ENCODE peak calls at places on chromosomes 5 and 9, in eight cellular contexts. O, G, M, X, H, E, N and J are unnamed samples.

GRCh38 chr5:150517272-150518152 is 9.6 kb downstream of the NDST1 start:
- DNase-seq in N (no peak), M (peak), X (no peak), E (peak), H (no peak), O (peak), G (no peak), J (no peak)

GRCh38 chr5:124677376-124677998 is 69.0 kb downstream of the ZNF608 start:
- DNase-seq in M (no peak), H (no peak), N (no peak), O (no peak), G (peak), X (peak), E (peak), J (no peak)

GRCh38 chr5:169288066-169288753 is 12.7 kb downstream of the SLIT3 start:
- DNase-seq in G (no peak), O (no peak), H (no peak), N (no peak), X (no peak), E (no peak), M (no peak), J (no peak)

GRCh38 chr5:12679731-12680130 is 775.5 kb upstream of the CTNND2 start:
- DNase-seq in H (no peak), M (no peak), O (no peak), G (no peak), N (no peak), X (no peak), E (no peak), J (no peak)

GRCh38 chr9:107172979-107173347 is 110.1 kb upstream of the RAD23B start:
- DNase-seq in N (no peak), G (no peak), H (no peak), X (no peak), M (no peak), O (no peak), E (no peak), J (no peak)

GRCh38 chr5:43037929-43038510 is 2.1 kb downstream of the ANXA2R start:
- DNase-seq in N (peak), E (peak), G (no peak), X (no peak), O (no peak), H (no peak), M (no peak), J (peak)

GRCh38 chr5:179235416-179236400 is 109.6 kb downstream of the ADAMTS2 start:
- DNase-seq in E (no peak), N (no peak), G (no peak), O (no peak), H (no peak), X (no peak), M (no peak), J (no peak)

GRCh38 chr9:113798062-113799030 is 77.8 kb upstream of the ZNF618 start:
- DNase-seq in H (no peak), E (peak), M (no peak), N (no peak), O (no peak), G (no peak), X (no peak), J (no peak)

GRCh38 chr5:174384509-174384947 is 339.0 kb downstream of the NSG2 start:
- DNase-seq in H (no peak), N (no peak), M (no peak), O (no peak), X (no peak), G (no peak), E (peak), J (no peak)

GRCh38 chr5:72790188-72790587 is 26.3 kb upstream of the TNPO1 start:
- DNase-seq in E (peak), M (no peak), G (no peak), H (no peak), O (no peak), N (no peak), X (no peak), J (no peak)

GRCh38 chr9:119044801-119045200 is 324.4 kb downstream of the BRINP1 start:
- DNase-seq in E (no peak), G (no peak), H (no peak), N (no peak), X (no peak), M (no peak), O (no peak), J (no peak)

GRCh38 chr5:57202811-57203210 is 29.0 kb downstream of the GPBP1 start:
- DNase-seq in G (no peak), O (no peak), E (peak), N (no peak), M (no peak), X (no peak), H (no peak), J (no peak)

GRCh38 chr5:77945874-77946273 is 169.7 kb upstream of the TBCA start:
- DNase-seq in N (no peak), E (no peak), X (no peak), H (no peak), M (no peak), G (peak), O (no peak), J (no peak)

GRCh38 chr9:121395558-121395957 is 25.5 kb upstream of the STOM start:
- DNase-seq in E (no peak), M (no peak), H (no peak), X (no peak), G (no peak), N (no peak), O (no peak), J (no peak)

GRCh38 chr5:59559323-59559722 is 334.2 kb downstream of the PDE4D start:
- DNase-seq in N (no peak), E (no peak), G (no peak), H (no peak), X (no peak), O (no peak), M (no peak), J (no peak)

GRCh38 chr5:117657591-117657990 is 1083.0 kb upstream of the SEMA6A start:
- DNase-seq in H (no peak), O (peak), N (no peak), G (no peak), X (no peak), M (no peak), E (no peak), J (no peak)

GRCh38 chr9:130183133-130183762 is 11.0 kb downstream of the NCS1 start:
- DNase-seq in O (no peak), X (peak), M (peak), E (peak), G (no peak), H (no peak), N (no peak), J (no peak)

GRCh38 chr5:150138551-150139265 is 16.9 kb downstream of the PDGFRB start:
- DNase-seq in G (peak), E (peak), X (peak), M (peak), H (no peak), N (no peak), O (no peak), J (no peak)

GRCh38 chr9:8346291-8346690 is 546.7 kb upstream of the DMAC1 start:
- DNase-seq in H (no peak), X (no peak), G (no peak), E (peak), M (no peak), O (no peak), N (no peak), J (no peak)

GRCh38 chr9:116112236-116112635 is 41.4 kb upstream of the PAPPA start:
- DNase-seq in X (no peak), M (no peak), E (peak), H (no peak), G (no peak), N (no peak), O (no peak), J (no peak)

GRCh38 chr9:114330636-114331035 is 967 bp downstream of the ORM2 start:
- DNase-seq in N (no peak), O (no peak), H (no peak), G (no peak), E (no peak), M (no peak), X (no peak), J (no peak)

GRCh38 chr9:99056876-99057664 is 47.8 kb upstream of the TGFBR1 start:
- DNase-seq in E (peak), O (no peak), M (no peak), N (peak), H (no peak), X (no peak), G (peak), J (peak)

GRCh38 chr9:136154943-136155342 is 36.3 kb upstream of the TMEM250 start:
- DNase-seq in O (no peak), G (no peak), E (no peak), X (no peak), H (no peak), M (no peak), N (no peak), J (no peak)

GRCh38 chr9:86336058-86336457 is 18.2 kb downstream of the TUT7 start:
- DNase-seq in G (no peak), N (no peak), M (no peak), E (no peak), X (no peak), O (no peak), H (no peak), J (no peak)

GRCh38 chr9:21616082-21616778 is 134.1 kb upstream of the IFNE start:
- DNase-seq in H (no peak), M (no peak), G (no peak), O (no peak), E (peak), X (no peak), N (no peak), J (no peak)

GRCh38 chr5:61159841-61160240 is 2.4 kb downstream of the SMIM15 start:
- DNase-seq in M (no peak), G (no peak), E (no peak), O (no peak), N (no peak), H (no peak), X (no peak), J (no peak)

GRCh38 chr9:16721972-16722371 is 148.5 kb downstream of the BNC2 start:
- DNase-seq in E (peak), G (no peak), N (no peak), M (no peak), H (no peak), X (no peak), O (no peak), J (no peak)

GRCh38 chr5:76175051-76175666 is 92.0 kb downstream of the SV2C start:
- DNase-seq in O (peak), H (peak), M (peak), E (peak), X (peak), N (peak), G (peak), J (peak)

GRCh38 chr9:124140941-124141568 is 116.7 kb upstream of the NEK6 start:
- DNase-seq in H (no peak), M (no peak), G (no peak), N (no peak), O (no peak), X (no peak), E (no peak), J (no peak)

GRCh38 chr9:89814340-89815040 is 209.7 kb downstream of the GADD45G start:
- DNase-seq in M (no peak), O (no peak), G (peak), X (no peak), N (no peak), E (peak), H (no peak), J (no peak)